ENCODE peak calls at places on chromosome 2, in six cellular contexts. E is hepatocyte, W is A673, J is endodermal cell, M is uterus, D is SJSA1. B is an unnamed sample.
A peak's percentile ranks its signal among the peaks of the same experiment; 100 is the strongest.

GRCh38 chr2:88627055-88627855 is at the start of gene EIF2AK3:
- DNase-seq in E (peak; percentile 99), W (peak; percentile 100), J (peak; percentile 100), M (peak; percentile 99), D (peak; percentile 100), B (peak; percentile 97)

GRCh38 chr2:108492364-108492763 is 41.9 kb upstream of the LIMS1 start:
- DNase-seq in E (peak; percentile 44), W (peak; percentile 30), J (no peak), M (no peak), D (no peak), B (no peak)

GRCh38 chr2:53096346-53096745 is 671.3 kb upstream of the CHAC2 start:
- DNase-seq in E (no peak), W (no peak), J (no peak), M (no peak), D (no peak), B (no peak)

GRCh38 chr2:88281302-88282217 is 111.4 kb downstream of the THNSL2 start:
- DNase-seq in E (peak; percentile 19), W (no peak), J (peak; percentile 50), M (no peak), D (no peak), B (no peak)

GRCh38 chr2:72138921-72139381 is 8.7 kb downstream of the CYP26B1 start:
- DNase-seq in E (no peak), W (no peak), J (no peak), M (peak; percentile 8), D (no peak), B (peak; percentile 22)

GRCh38 chr2:36407403-36407802 is 51.8 kb downstream of the CRIM1 start:
- DNase-seq in E (no peak), W (no peak), J (no peak), M (no peak), D (no peak), B (no peak)

GRCh38 chr2:138720035-138720589 is 60.1 kb downstream of the NXPH2 start:
- DNase-seq in E (peak; percentile 44), W (no peak), J (no peak), M (no peak), D (no peak), B (no peak)

GRCh38 chr2:231393149-231394131 is 2.1 kb upstream of the B3GNT7 start:
- DNase-seq in E (no peak), W (no peak), J (peak; percentile 89), M (no peak), D (no peak), B (no peak)

GRCh38 chr2:96116424-96116878 is at the start of gene ADRA2B:
- DNase-seq in E (peak; percentile 91), W (peak; percentile 60), J (peak; percentile 95), M (peak; percentile 36), D (no peak), B (peak; percentile 80)

GRCh38 chr2:215658635-215659305 is 222.9 kb upstream of the FN1 start:
- DNase-seq in E (no peak), W (no peak), J (no peak), M (no peak), D (no peak), B (no peak)

GRCh38 chr2:223760838-223761502 is 76.4 kb downstream of the AP1S3 start:
- DNase-seq in E (peak; percentile 64), W (no peak), J (peak; percentile 64), M (no peak), D (peak; percentile 60), B (peak; percentile 51)

GRCh38 chr2:235135990-235136561 is 184.3 kb downstream of the SH3BP4 start:
- DNase-seq in E (peak; percentile 90), W (peak; percentile 70), J (peak; percentile 91), M (peak; percentile 73), D (peak; percentile 53), B (peak; percentile 2)

GRCh38 chr2:134141598-134142340 is 112.1 kb upstream of the MGAT5 start:
- DNase-seq in E (no peak), W (no peak), J (peak; percentile 79), M (no peak), D (no peak), B (no peak)

GRCh38 chr2:1681017-1681318 is 63.3 kb downstream of the PXDN start:
- DNase-seq in E (no peak), W (no peak), J (no peak), M (no peak), D (no peak), B (no peak)

GRCh38 chr2:61759718-61760117 is 94.1 kb downstream of the FAM161A start:
- DNase-seq in E (no peak), W (no peak), J (no peak), M (no peak), D (no peak), B (no peak)

GRCh38 chr2:106117882-106118684 is 76.0 kb downstream of the UXS1 start:
- DNase-seq in E (no peak), W (no peak), J (no peak), M (no peak), D (peak; percentile 10), B (no peak)

GRCh38 chr2:239323473-239323872 is 77.3 kb downstream of the HDAC4 start:
- DNase-seq in E (no peak), W (no peak), J (peak; percentile 13), M (no peak), D (no peak), B (no peak)

GRCh38 chr2:65922794-65923193 is 490.4 kb upstream of the SPRED2 start:
- DNase-seq in E (no peak), W (peak; percentile 72), J (no peak), M (no peak), D (no peak), B (no peak)

GRCh38 chr2:108987111-108987510 is 1.9 kb downstream of the EDAR start:
- DNase-seq in E (no peak), W (no peak), J (no peak), M (no peak), D (no peak), B (no peak)

GRCh38 chr2:230895536-230896345 is 29.3 kb downstream of the GPR55 start:
- DNase-seq in E (peak; percentile 74), W (no peak), J (peak; percentile 31), M (no peak), D (no peak), B (no peak)

GRCh38 chr2:54634012-54634411 is 89.5 kb upstream of the EML6 start:
- DNase-seq in E (no peak), W (no peak), J (no peak), M (no peak), D (no peak), B (no peak)

GRCh38 chr2:54635554-54636152 is 87.8 kb upstream of the EML6 start:
- DNase-seq in E (no peak), W (no peak), J (no peak), M (no peak), D (peak; percentile 79), B (no peak)

GRCh38 chr2:54636425-54637139 is 86.9 kb upstream of the EML6 start:
- DNase-seq in E (no peak), W (no peak), J (no peak), M (no peak), D (no peak), B (no peak)

GRCh38 chr2:54632733-54633692 is 90.4 kb upstream of the EML6 start:
- DNase-seq in E (no peak), W (no peak), J (no peak), M (no peak), D (peak; percentile 62), B (no peak)

GRCh38 chr2:54634564-54635511 is 88.6 kb upstream of the EML6 start:
- DNase-seq in E (no peak), W (peak; percentile 78), J (no peak), M (no peak), D (peak; percentile 92), B (no peak)
- H3K4me1 ChIP-seq in E (peaks cover 22% of the 10 kb centered on the region), W (peaks cover 60% of the 10 kb centered on the region), J (no peaks in the 10 kb centered on the region), M (no peaks in the 10 kb centered on the region), D (peaks cover 73% of the 10 kb centered on the region), B (peaks cover 25% of the 10 kb centered on the region)

GRCh38 chr2:33219850-33220275 is 256.6 kb upstream of the RASGRP3 start:
- DNase-seq in E (no peak), W (no peak), J (no peak), M (no peak), D (peak; percentile 45), B (no peak)
- H3K27ac ChIP-seq in E (no peak overlapping the region), W (no peak overlapping the region), J (no peak overlapping the region), M (peak overlapping the region; percentile 8), D (peak overlapping the region; percentile 19), B (no peak overlapping the region)

GRCh38 chr2:136383161-136383560 is 265.2 kb upstream of the CXCR4 start:
- DNase-seq in E (no peak), W (no peak), J (no peak), M (no peak), D (no peak), B (no peak)

GRCh38 chr2:136386046-136386445 is 268.1 kb upstream of the CXCR4 start:
- DNase-seq in E (no peak), W (no peak), J (no peak), M (no peak), D (no peak), B (no peak)

GRCh38 chr2:136381722-136382633 is 264.0 kb upstream of the CXCR4 start:
- DNase-seq in E (no peak), W (no peak), J (no peak), M (no peak), D (no peak), B (peak; percentile 27)

GRCh38 chr2:136381245-136381644 is 263.3 kb upstream of the CXCR4 start:
- DNase-seq in E (no peak), W (no peak), J (no peak), M (no peak), D (no peak), B (no peak)

GRCh38 chr2:136384541-136385303 is 266.8 kb upstream of the CXCR4 start:
- DNase-seq in E (peak; percentile 65), W (peak; percentile 54), J (peak; percentile 75), M (no peak), D (peak; percentile 13), B (peak; percentile 66)
- H3K4me3 ChIP-seq in E (no peak overlapping the region), W (no peak overlapping the region), J (no peak overlapping the region), M (no peak overlapping the region), D (no peak overlapping the region), B (no peak overlapping the region)

GRCh38 chr2:38180754-38181153 is 104.8 kb upstream of the CYP1B1 start:
- DNase-seq in E (no peak), W (no peak), J (no peak), M (no peak), D (no peak), B (no peak)
- H3K4me1 ChIP-seq in E (peaks cover 9% of the 10 kb centered on the region), W (peaks cover 15% of the 10 kb centered on the region), J (no peaks in the 10 kb centered on the region), M (peaks cover 12% of the 10 kb centered on the region), D (peaks cover 47% of the 10 kb centered on the region), B (no peaks in the 10 kb centered on the region)

DNA sequence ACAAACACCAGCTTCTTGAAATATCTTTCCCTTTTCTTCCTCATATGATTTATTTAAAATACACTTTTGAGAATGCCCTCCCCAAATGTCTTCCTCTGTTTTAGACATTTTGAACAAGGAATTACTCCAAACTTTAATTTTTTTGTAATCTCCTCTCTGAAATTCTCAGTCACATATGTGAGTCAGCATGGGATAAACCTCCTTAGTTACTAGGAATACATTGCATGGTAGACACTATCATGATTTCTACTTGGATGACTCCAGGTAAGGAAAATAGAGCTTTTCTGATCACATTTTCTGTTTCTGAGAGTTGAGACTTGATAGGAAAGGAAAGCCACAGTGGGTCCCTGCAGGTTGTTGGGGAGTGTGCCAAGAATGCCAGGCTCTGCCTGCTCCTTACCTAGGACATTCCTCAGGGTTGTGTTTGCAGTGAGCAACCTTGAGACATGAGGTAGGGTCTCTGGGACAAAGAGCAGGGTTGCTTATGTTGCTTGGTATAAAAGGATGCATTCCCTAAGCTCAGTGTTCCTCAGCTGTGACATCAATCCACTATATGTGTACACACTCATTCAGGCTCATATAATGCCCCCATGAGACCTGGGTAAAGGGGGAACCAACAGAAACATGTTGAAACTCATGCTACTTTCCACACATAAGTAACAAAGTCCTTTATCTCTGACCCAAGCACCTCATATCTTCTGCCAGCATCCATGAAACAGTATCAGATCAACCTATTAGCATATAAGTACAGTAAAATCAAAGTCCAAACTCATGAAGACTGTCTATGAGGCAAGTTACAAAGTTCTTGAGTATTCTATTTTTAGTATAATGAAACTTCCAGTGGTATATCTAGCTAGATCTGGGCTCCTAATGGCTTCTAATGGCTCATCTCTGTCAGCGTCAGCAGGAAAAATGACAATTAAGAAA is 112.8 kb upstream of the SCN1A start:
- DNase-seq in E (no peak), W (no peak), J (no peak), M (no peak), D (peak; percentile 8), B (no peak)
- H3K27ac ChIP-seq in E (peak overlapping the region; percentile 29), W (no peak overlapping the region), J (no peak overlapping the region), M (no peak overlapping the region), D (peak overlapping the region; percentile 91), B (no peak overlapping the region)

B was measured in CD8-positive, alpha-beta memory T cell.